ENCODE peak calls at places on chromosomes 5 and 9, in five cellular contexts. Y, Z, U, H and R are unnamed samples.

GRCh38 chr5:15587941-15588340 is 88.0 kb downstream of the FBXL7 start:
- DNase-seq in Y (no peak), Z (no peak), U (no peak), H (no peak), R (no peak)

GRCh38 chr5:146623657-146624056 is 107.7 kb upstream of the GPR151 start:
- DNase-seq in Y (no peak), Z (no peak), U (no peak), H (no peak), R (no peak)

GRCh38 chr5:89513299-89514044 is 630.5 kb upstream of the MEF2C start:
- DNase-seq in Y (no peak), Z (no peak), U (no peak), H (no peak), R (no peak)

GRCh38 chr9:132646726-132647125 is 23.1 kb downstream of the DDX31 start:
- DNase-seq in Y (no peak), Z (no peak), U (no peak), H (no peak), R (no peak)

GRCh38 chr9:98081477-98082219 is 25.1 kb downstream of the NANS start:
- DNase-seq in Y (peak), Z (no peak), U (no peak), H (no peak), R (no peak)

GRCh38 chr9:21777701-21778100 is 24.7 kb upstream of the MTAP start:
- DNase-seq in Y (no peak), Z (no peak), U (no peak), H (no peak), R (no peak)

GRCh38 chr5:163696270-163696887 is 191.0 kb downstream of the MAT2B start:
- DNase-seq in Y (no peak), Z (peak), U (peak), H (no peak), R (peak)

GRCh38 chr5:149621415-149622098 is 40.3 kb downstream of the ARHGEF37 start:
- DNase-seq in Y (no peak), Z (no peak), U (no peak), H (no peak), R (no peak)

GRCh38 chr9:89037891-89038290 is 46.6 kb downstream of the S1PR3 start:
- DNase-seq in Y (no peak), Z (no peak), U (no peak), H (no peak), R (no peak)

GRCh38 chr9:68454579-68455334 is 85.9 kb downstream of the TMEM252 start:
- DNase-seq in Y (no peak), Z (no peak), U (no peak), H (no peak), R (no peak)

GRCh38 chr5:148827723-148828122 is 1.3 kb downstream of the ADRB2 start:
- DNase-seq in Y (no peak), Z (no peak), U (no peak), H (no peak), R (no peak)

GRCh38 chr5:10913846-10914245 is 152.8 kb upstream of the DAP start:
- DNase-seq in Y (no peak), Z (no peak), U (peak), H (no peak), R (peak)

GRCh38 chr5:180642181-180643140 is 6.9 kb downstream of the FLT4 start:
- DNase-seq in Y (peak), Z (no peak), U (no peak), H (no peak), R (no peak)

GRCh38 chr9:38436708-38437107 is 12.5 kb upstream of the IGFBPL1 start:
- DNase-seq in Y (no peak), Z (no peak), U (no peak), H (no peak), R (no peak)

GRCh38 chr9:119523508-119523907 is 154.3 kb upstream of the BRINP1 start:
- DNase-seq in Y (no peak), Z (no peak), U (no peak), H (no peak), R (no peak)

GRCh38 chr5:201672-202071 is 10.4 kb downstream of the LRRC14B start:
- DNase-seq in Y (no peak), Z (no peak), U (no peak), H (no peak), R (no peak)

GRCh38 chr5:132483101-132483500 is 7.5 kb downstream of the IRF1 start:
- DNase-seq in Y (no peak), Z (no peak), U (no peak), H (no peak), R (no peak)

GRCh38 chr5:178940569-178941360 is at the start of gene ZNF454:
- DNase-seq in Y (peak), Z (peak), U (peak), H (no peak), R (peak)

GRCh38 chr9:37026936-37027581 is 7.0 kb downstream of the PAX5 start:
- DNase-seq in Y (peak), Z (no peak), U (peak), H (no peak), R (no peak)

GRCh38 chr9:122393284-122393983 is 22.6 kb downstream of the PTGS1 start:
- DNase-seq in Y (no peak), Z (no peak), U (peak), H (no peak), R (no peak)

GRCh38 chr5:132098621-132099020 is 25.0 kb downstream of the CSF2 start:
- DNase-seq in Y (no peak), Z (no peak), U (no peak), H (no peak), R (no peak)

GRCh38 chr5:17819786-17820185 is 185.5 kb downstream of the TAF11L14 start:
- DNase-seq in Y (no peak), Z (no peak), U (no peak), H (no peak), R (no peak)

GRCh38 chr5:157303667-157304327 is 37.9 kb downstream of the CYFIP2 start:
- DNase-seq in Y (peak), Z (no peak), U (no peak), H (no peak), R (no peak)

GRCh38 chr5:96528816-96529474 is 95.9 kb upstream of the PCSK1 start:
- DNase-seq in Y (no peak), Z (no peak), U (peak), H (no peak), R (no peak)

GRCh38 chr9:120078112-120078511 is 501.9 kb downstream of the CDK5RAP2 start:
- DNase-seq in Y (no peak), Z (no peak), U (no peak), H (no peak), R (no peak)

GRCh38 chr5:158967566-158967965 is 132.2 kb downstream of the EBF1 start:
- DNase-seq in Y (no peak), Z (no peak), U (no peak), H (no peak), R (no peak)

GRCh38 chr5:158876263-158876942 is 223.3 kb downstream of the EBF1 start:
- DNase-seq in Y (no peak), Z (no peak), U (no peak), H (no peak), R (no peak)

GRCh38 chr9:97518909-97519307 is 17.4 kb downstream of the TMOD1 start:
- DNase-seq in Y (no peak), Z (no peak), U (peak), H (no peak), R (no peak)

GRCh38 chr5:55650391-55650790 is 61.7 kb downstream of the SLC38A9 start:
- DNase-seq in Y (no peak), Z (no peak), U (peak), H (no peak), R (no peak)

GRCh38 chr9:23123048-23123632 is 676.5 kb downstream of the DMRTA1 start:
- DNase-seq in Y (no peak), Z (no peak), U (peak), H (no peak), R (peak)

GRCh38 chr5:147822686-147823491 is 8.6 kb downstream of the SPINK1 start:
- DNase-seq in Y (no peak), Z (no peak), U (peak), H (no peak), R (peak)

GRCh38 chr5:107324071-107324470 is 346.7 kb downstream of the EFNA5 start:
- DNase-seq in Y (no peak), Z (no peak), U (no peak), H (no peak), R (no peak)

GRCh38 chr5:180718810-180719453 is 20.9 kb downstream of the OR2Y1 start:
- DNase-seq in Y (no peak), Z (no peak), U (peak), H (no peak), R (no peak)

GRCh38 chr9:6739218-6739617 is 18.6 kb upstream of the KDM4C start:
- DNase-seq in Y (no peak), Z (no peak), U (no peak), H (no peak), R (no peak)